ENCODE peak calls at places on chromosome 11, in six cellular contexts. K is neural progenitor cell, Q is ovary, V is cardiac fibroblast, N is BJ, Y is AG10803. A is an unnamed sample.
A peak's percentile ranks its signal among the peaks of the same experiment; 100 is the strongest.

GRCh38 chr11:121348220-121348875 is 55.8 kb downstream of the SC5D start:
- DNase-seq in N (no peak), Q (no peak), Y (no peak), V (no peak), K (no peak), A (no peak)

GRCh38 chr11:8813658-8814057 is 97.3 kb upstream of the AKIP1 start:
- DNase-seq in K (peak; percentile 90), N (no peak), Q (peak; percentile 83), Y (peak; percentile 89), V (peak; percentile 92), A (peak; percentile 75)

GRCh38 chr11:1375955-1376258 is 13.8 kb upstream of the BRSK2 start:
- DNase-seq in Y (no peak), V (no peak), K (no peak), N (no peak), Q (no peak), A (no peak)

GRCh38 chr11:18492888-18493287 is 33.9 kb downstream of the TSG101 start:
- DNase-seq in K (no peak), N (no peak), V (no peak), Y (no peak), Q (no peak), A (no peak)

GRCh38 chr11:120179071-120179672 is 31.7 kb upstream of the OAF start:
- DNase-seq in N (no peak), Q (no peak), Y (no peak), K (no peak), V (no peak), A (no peak)

GRCh38 chr11:96168623-96169022 is 174.4 kb downstream of the MAML2 start:
- DNase-seq in K (no peak), Y (peak; percentile 96), Q (peak; percentile 68), V (peak; percentile 95), N (no peak), A (no peak)

GRCh38 chr11:120645639-120646038 is 134.1 kb downstream of the GRIK4 start:
- DNase-seq in V (no peak), K (peak; percentile 78), N (no peak), Y (no peak), Q (no peak), A (no peak)

GRCh38 chr11:46912526-46913150 is 5.7 kb downstream of the LRP4 start:
- DNase-seq in N (no peak), Y (no peak), V (no peak), Q (no peak), K (peak; percentile 87), A (no peak)

GRCh38 chr11:17812286-17813187 is 78.0 kb downstream of the KCNC1 start:
- DNase-seq in V (no peak), K (no peak), N (no peak), Q (no peak), Y (no peak), A (no peak)

GRCh38 chr11:130203766-130204702 is 44.5 kb downstream of the ST14 start:
- DNase-seq in Q (no peak), V (no peak), N (no peak), K (no peak), Y (no peak), A (no peak)

GRCh38 chr11:6862961-6863360 is at the start of gene OR10A2:
- DNase-seq in K (peak; percentile 6), Q (no peak), N (no peak), V (no peak), Y (peak; percentile 15), A (no peak)

GRCh38 chr11:122895591-122895990 is 13.0 kb downstream of the JHY start:
- DNase-seq in Y (no peak), Q (no peak), N (no peak), V (no peak), K (no peak), A (no peak)

GRCh38 chr11:106447631-106448191 is 370.2 kb downstream of the AASDHPPT start:
- DNase-seq in Q (no peak), V (no peak), Y (peak; percentile 25), K (no peak), N (no peak), A (no peak)

GRCh38 chr11:44621784-44622183 is 56.3 kb downstream of the CD82 start:
- DNase-seq in Y (no peak), N (no peak), Q (no peak), K (no peak), V (no peak), A (peak; percentile 6)

GRCh38 chr11:69909561-69910518 is 90.6 kb upstream of the FGF3 start:
- DNase-seq in V (no peak), Q (no peak), K (peak; percentile 63), Y (peak; percentile 12), N (no peak), A (no peak)

GRCh38 chr11:93303689-93304088 is 26.9 kb upstream of the DEUP1 start:
- DNase-seq in Q (no peak), V (no peak), Y (no peak), N (no peak), K (no peak), A (no peak)

GRCh38 chr11:97610854-97611253 is 1221.0 kb downstream of the JRKL start:
- DNase-seq in N (no peak), V (no peak), Y (no peak), K (no peak), Q (no peak), A (no peak)

GRCh38 chr11:27118371-27118770 is 77.8 kb downstream of the BBOX1 start:
- DNase-seq in K (no peak), V (no peak), N (no peak), Q (no peak), Y (peak; percentile 8), A (no peak)

GRCh38 chr11:842370-843002 is at the start of the genes POLR2L and TSPAN4:
- DNase-seq in Q (peak; percentile 91), K (peak; percentile 97), Y (peak; percentile 88), V (peak; percentile 94), N (no peak), A (peak; percentile 91)

GRCh38 chr11:67373916-67374570 is 645 bp upstream of the CLCF1 start:
- DNase-seq in V (peak; percentile 97), Y (peak; percentile 99), N (peak; percentile 89), K (peak; percentile 89), Q (peak; percentile 85), A (peak; percentile 77)
- TF ChIP-seq CTCF in V (peak; percentile 29), Y (peak; percentile 38), N (peak; percentile 45), K (peak; percentile 55), Q (no peak), A (peak; percentile 20)

DNA sequence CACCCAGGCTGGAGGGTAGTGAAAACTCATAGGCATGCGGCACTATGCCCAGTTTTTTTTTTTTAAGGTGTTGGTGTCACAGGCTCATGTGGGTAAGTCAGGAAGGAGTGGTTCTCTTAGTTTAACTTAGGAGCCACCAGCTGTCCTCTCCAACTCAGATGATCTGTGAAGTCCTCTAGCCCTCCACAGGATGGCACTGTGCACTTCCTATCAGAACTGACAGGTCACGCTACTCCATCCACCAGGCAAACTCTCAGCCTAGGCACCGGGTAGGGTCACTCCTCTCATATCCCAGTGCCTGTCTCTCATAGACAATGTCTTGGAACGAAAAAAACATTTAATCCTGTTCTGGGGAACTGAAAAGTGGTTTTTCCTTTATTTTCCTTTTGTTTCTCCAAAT is 16.5 kb downstream of the NAP1L4 start:
- DNase-seq in Q (no peak), Y (peak; percentile 32), V (peak; percentile 52), N (no peak), K (peak; percentile 45), A (no peak)
- TF ChIP-seq CTCF in Q (no peak), Y (peak; percentile 56), V (peak; percentile 57), N (peak; percentile 50), K (peak; percentile 51), A (peak; percentile 49)

GRCh38 chr11:62591448-62592215 is at the start of gene TUT1:
- DNase-seq in N (peak; percentile 96), Q (peak; percentile 97), Y (peak; percentile 99), V (peak; percentile 99), K (peak; percentile 100), A (peak; percentile 97)
- TF ChIP-seq CTCF in N (no peak), Q (no peak), Y (peak; percentile 5), V (no peak), K (peak; percentile 7), A (no peak)

GRCh38 chr11:99687320-99687719 is 666.6 kb downstream of the CNTN5 start:
- DNase-seq in K (no peak), Q (no peak), V (peak; percentile 18), N (no peak), Y (no peak), A (no peak)
- TF ChIP-seq CTCF in K (no peak), Q (no peak), V (no peak), N (no peak), Y (no peak), A (no peak)

DNA sequence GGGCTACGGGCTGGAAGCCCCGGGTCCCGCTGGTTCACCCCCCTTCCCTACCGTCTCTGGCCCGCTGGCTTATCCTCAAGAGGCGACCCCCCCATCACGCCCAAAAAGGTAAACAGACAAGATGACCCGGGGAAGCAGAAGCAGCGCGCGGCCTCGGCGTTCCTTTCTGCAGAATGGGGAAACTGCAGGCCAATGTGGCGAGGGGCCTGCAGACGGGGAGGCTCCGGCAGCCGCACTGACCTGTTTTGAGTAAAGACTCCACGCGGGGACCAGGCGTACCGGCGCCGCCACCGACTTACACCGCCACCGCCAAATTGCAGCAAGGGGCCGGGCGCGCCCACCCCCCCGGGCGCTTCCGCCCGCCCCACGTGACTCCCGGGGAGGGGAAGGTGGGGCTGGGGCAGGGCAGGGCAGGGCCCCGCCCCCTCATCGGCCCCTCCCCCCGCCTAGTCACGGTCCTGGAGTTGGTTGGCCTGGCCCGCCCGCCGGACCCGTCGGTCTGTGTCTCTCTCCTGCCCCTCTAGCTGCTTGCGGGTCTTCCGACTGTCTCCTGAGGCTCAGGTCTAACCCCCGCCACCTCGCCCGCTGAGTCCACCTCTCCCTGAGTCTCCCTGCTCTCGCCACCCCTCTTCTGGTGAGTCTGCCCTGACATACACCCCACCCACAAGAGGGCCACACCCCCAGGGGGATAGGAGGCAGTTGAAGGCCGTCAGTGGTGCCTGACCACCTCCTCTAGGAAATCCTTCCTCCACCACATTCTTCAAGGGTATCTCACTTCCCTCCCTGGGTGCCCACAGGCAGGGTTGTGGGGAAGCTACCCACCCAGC is at the start of gene ARAP1:
- DNase-seq in N (no peak), K (peak; percentile 88), V (peak; percentile 77), Y (peak; percentile 62), Q (peak; percentile 75), A (peak; percentile 69)
- TF ChIP-seq CTCF in N (no peak), K (no peak), V (no peak), Y (peak; percentile 17), Q (no peak), A (no peak)